ENCODE peak calls at places on chromosomes 12 and 14, in six cellular contexts. U, A, T, X, Y and H are unnamed samples.

GRCh38 chr14:24735984-24736630 is 102.1 kb upstream of the GZMB start:
- DNase-seq in U (no peak), A (no peak), T (no peak), X (no peak), Y (no peak), H (no peak)

GRCh38 chr12:92552412-92553108 is 150.2 kb upstream of the PLEKHG7 start:
- DNase-seq in U (no peak), A (no peak), T (no peak), X (no peak), Y (no peak), H (peak; percentile 46)

GRCh38 chr14:25308244-25308643 is 258.3 kb upstream of the STXBP6 start:
- DNase-seq in U (no peak), A (no peak), T (no peak), X (no peak), Y (no peak), H (no peak)

GRCh38 chr12:125079943-125080645 is 14.9 kb downstream of the AACS start:
- DNase-seq in U (no peak), A (no peak), T (no peak), X (no peak), Y (no peak), H (no peak)

GRCh38 chr12:18332173-18332572 is 70.9 kb downstream of the PIK3C2G start:
- DNase-seq in U (no peak), A (no peak), T (no peak), X (no peak), Y (no peak), H (no peak)

GRCh38 chr12:11836282-11836963 is 186.9 kb downstream of the ETV6 start:
- DNase-seq in U (no peak), A (peak; percentile 78), T (no peak), X (peak; percentile 57), Y (peak; percentile 95), H (no peak)

GRCh38 chr12:112892821-112893220 is 13.9 kb upstream of the OAS1 start:
- DNase-seq in U (no peak), A (no peak), T (no peak), X (no peak), Y (no peak), H (no peak)

GRCh38 chr12:104496336-104496735 is 39.6 kb downstream of the CHST11 start:
- DNase-seq in U (no peak), A (no peak), T (no peak), X (no peak), Y (no peak), H (no peak)

GRCh38 chr14:49164074-49164473 is 422.1 kb downstream of the RPS29 start:
- DNase-seq in U (no peak), A (no peak), T (no peak), X (no peak), Y (no peak), H (no peak)

GRCh38 chr12:39116877-39117276 is 211.5 kb upstream of the CPNE8 start:
- DNase-seq in U (no peak), A (no peak), T (no peak), X (no peak), Y (no peak), H (no peak)